ENCODE peak calls at places on chromosomes 6 and 20, in five cellular contexts. L is ovary, C is neural progenitor cell, A is right lobe of liver, O is psoas muscle. Y is an unnamed sample.
A peak's percentile ranks its signal among the peaks of the same experiment; 100 is the strongest.

GRCh38 chr6:133062702-133063319 is 178.3 kb upstream of the EYA4 start:
- DNase-seq in L (no peak), C (no peak), A (peak; percentile 82), O (no peak), Y (no peak)

GRCh38 chr6:38167598-38167997 is 348.1 kb downstream of the ZFAND3 start:
- DNase-seq in L (no peak), C (no peak), A (no peak), O (no peak), Y (no peak)

GRCh38 chr20:45685896-45686295 is 15.9 kb upstream of the WFDC11 start:
- DNase-seq in L (no peak), C (peak; percentile 44), A (no peak), O (no peak), Y (no peak)

GRCh38 chr6:30344868-30345671 is at the start of gene RPP21:
- DNase-seq in L (peak; percentile 83), C (peak; percentile 89), A (peak; percentile 91), O (peak; percentile 92), Y (peak; percentile 90)

GRCh38 chr6:35554811-35555210 is 42.1 kb upstream of the TULP1 start:
- DNase-seq in L (no peak), C (no peak), A (no peak), O (no peak), Y (no peak)

GRCh38 chr6:157574851-157575424 is 193.9 kb downstream of the ZDHHC14 start:
- DNase-seq in L (no peak), C (no peak), A (no peak), O (no peak), Y (no peak)

GRCh38 chr6:24504642-24505586 is 10.1 kb downstream of the ALDH5A1 start:
- DNase-seq in L (no peak), C (no peak), A (peak; percentile 89), O (no peak), Y (no peak)

GRCh38 chr20:24915892-24916291 is 33.2 kb upstream of the CST7 start:
- DNase-seq in L (no peak), C (no peak), A (no peak), O (no peak), Y (no peak)

GRCh38 chr20:52812231-52812847 is 159.8 kb upstream of the TSHZ2 start:
- DNase-seq in L (no peak), C (no peak), A (no peak), O (no peak), Y (peak; percentile 18)

GRCh38 chr6:144673807-144674206 is 388.7 kb downstream of the UTRN start:
- DNase-seq in L (no peak), C (no peak), A (no peak), O (no peak), Y (no peak)

GRCh38 chr20:60959971-60960370 is 292.1 kb upstream of the CDH4 start:
- DNase-seq in L (no peak), C (no peak), A (no peak), O (no peak), Y (no peak)

GRCh38 chr6:169955796-169956493 is 204.5 kb downstream of the ERMARD start:
- DNase-seq in L (no peak), C (no peak), A (peak; percentile 32), O (no peak), Y (no peak)

GRCh38 chr20:62178316-62179161 is 4.3 kb upstream of the MTG2 start:
- DNase-seq in L (no peak), C (no peak), A (peak; percentile 97), O (peak; percentile 42), Y (no peak)

GRCh38 chr6:134431306-134431919 is 113.5 kb upstream of the SGK1 start:
- DNase-seq in L (no peak), C (no peak), A (no peak), O (no peak), Y (no peak)

GRCh38 chr20:47821481-47822100 is 36.3 kb upstream of the SULF2 start:
- DNase-seq in L (no peak), C (no peak), A (no peak), O (no peak), Y (no peak)

GRCh38 chr6:36924778-36925396 is 29.7 kb upstream of the PI16 start:
- DNase-seq in L (no peak), C (no peak), A (no peak), O (no peak), Y (no peak)
- H3K4me1 ChIP-seq in L (peaks cover 16% of the 10 kb centered on the region), C (no peaks in the 10 kb centered on the region), A (no peaks in the 10 kb centered on the region), O (peaks cover 35% of the 10 kb centered on the region), Y (peaks cover 5% of the 10 kb centered on the region)

GRCh38 chr6:67593247-67593646 is 1041.8 kb upstream of the ADGRB3 start:
- DNase-seq in L (no peak), C (no peak), A (no peak), O (no peak), Y (no peak)
- H3K4me1 ChIP-seq in L (no peaks in the 10 kb centered on the region), C (no peaks in the 10 kb centered on the region), A (no peaks in the 10 kb centered on the region), O (no peaks in the 10 kb centered on the region), Y (no peaks in the 10 kb centered on the region)

GRCh38 chr20:49489688-49490087 is 7.2 kb upstream of the KCNB1 start:
- DNase-seq in L (no peak), C (no peak), A (no peak), O (no peak), Y (no peak)
- H3K4me1 ChIP-seq in L (no peaks in the 10 kb centered on the region), C (peaks cover under 1% of the 10 kb centered on the region), A (no peaks in the 10 kb centered on the region), O (no peaks in the 10 kb centered on the region), Y (no peaks in the 10 kb centered on the region)

GRCh38 chr20:4814696-4815252 is 93.1 kb downstream of the PRND start:
- DNase-seq in L (no peak), C (no peak), A (no peak), O (no peak), Y (no peak)

GRCh38 chr20:4812641-4813075 is 90.9 kb downstream of the PRND start:
- DNase-seq in L (no peak), C (no peak), A (no peak), O (no peak), Y (no peak)

GRCh38 chr20:4813839-4814695 is 92.4 kb downstream of the PRND start:
- DNase-seq in L (no peak), C (no peak), A (no peak), O (no peak), Y (no peak)

GRCh38 chr20:4812216-4812615 is 90.5 kb downstream of the PRND start:
- DNase-seq in L (no peak), C (no peak), A (no peak), O (no peak), Y (no peak)

GRCh38 chr20:4813076-4813838 is 91.5 kb downstream of the PRND start:
- DNase-seq in L (peak; percentile 30), C (no peak), A (no peak), O (no peak), Y (no peak)
- H3K4me1 ChIP-seq in L (peaks cover 8% of the 10 kb centered on the region), C (peaks cover 7% of the 10 kb centered on the region), A (no peaks in the 10 kb centered on the region), O (no peaks in the 10 kb centered on the region), Y (no peaks in the 10 kb centered on the region)

GRCh38 chr6:109893606-109894005 is 84.5 kb upstream of the GPR6 start:
- DNase-seq in L (no peak), C (no peak), A (no peak), O (no peak), Y (no peak)

GRCh38 chr6:109896333-109896732 is 81.8 kb upstream of the GPR6 start:
- DNase-seq in L (no peak), C (no peak), A (no peak), O (no peak), Y (peak; percentile 7)

GRCh38 chr6:109894181-109894580 is 83.9 kb upstream of the GPR6 start:
- DNase-seq in L (no peak), C (no peak), A (no peak), O (no peak), Y (no peak)

GRCh38 chr6:109891924-109892323 is 86.2 kb upstream of the GPR6 start:
- DNase-seq in L (no peak), C (no peak), A (no peak), O (no peak), Y (no peak)

DNA sequence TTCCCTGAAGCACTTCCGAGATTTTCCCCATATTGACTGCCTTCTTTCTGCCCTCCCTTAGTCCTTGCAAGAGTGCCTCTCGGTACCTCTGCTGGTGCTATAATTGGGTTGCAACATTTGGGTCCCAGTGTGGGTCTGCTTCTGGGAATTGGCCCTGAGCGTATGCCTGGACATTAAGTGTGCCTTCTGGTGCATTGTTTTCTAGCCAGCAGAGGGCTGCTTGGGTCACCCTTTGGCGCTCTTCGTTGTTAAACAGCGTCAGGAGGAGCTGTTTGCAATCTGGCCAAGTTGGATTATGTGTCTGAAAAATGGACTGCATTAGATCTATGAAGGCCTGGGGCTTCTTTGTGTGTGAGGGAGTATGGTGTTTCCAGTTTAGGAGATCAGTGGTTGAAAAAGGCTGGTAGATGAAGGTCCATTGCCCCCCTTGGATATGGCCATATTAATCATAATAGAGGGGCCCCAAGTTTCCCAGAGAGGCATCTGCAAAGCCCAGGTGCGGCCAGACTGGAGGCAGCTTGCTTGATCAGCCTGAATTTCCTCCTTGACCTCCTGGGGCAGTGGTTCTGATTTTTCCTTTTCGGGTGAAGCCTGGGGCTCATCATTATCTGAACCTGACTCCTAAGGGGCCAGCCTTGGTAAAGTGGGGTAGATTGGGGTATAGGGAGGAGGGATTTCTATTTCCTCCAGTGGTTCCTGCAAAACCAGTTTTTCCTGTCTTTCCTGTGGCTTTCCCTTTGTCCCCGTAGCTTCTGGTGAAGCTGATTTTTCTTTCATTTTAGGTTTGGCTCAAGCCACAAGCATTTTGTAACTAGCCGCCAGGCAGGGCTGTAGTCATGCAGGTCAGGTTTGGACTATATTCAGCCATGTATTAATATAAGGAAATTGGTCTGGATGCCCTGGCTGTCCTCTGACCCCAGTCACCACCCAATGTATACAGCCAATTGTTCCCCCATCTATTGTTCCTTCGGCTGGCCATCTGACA is 85.4 kb upstream of the GPR6 start:
- DNase-seq in L (no peak), C (no peak), A (no peak), O (no peak), Y (no peak)
- H3K4me1 ChIP-seq in L (no peaks in the 10 kb centered on the region), C (no peaks in the 10 kb centered on the region), A (no peaks in the 10 kb centered on the region), O (no peaks in the 10 kb centered on the region), Y (no peaks in the 10 kb centered on the region)

DNA sequence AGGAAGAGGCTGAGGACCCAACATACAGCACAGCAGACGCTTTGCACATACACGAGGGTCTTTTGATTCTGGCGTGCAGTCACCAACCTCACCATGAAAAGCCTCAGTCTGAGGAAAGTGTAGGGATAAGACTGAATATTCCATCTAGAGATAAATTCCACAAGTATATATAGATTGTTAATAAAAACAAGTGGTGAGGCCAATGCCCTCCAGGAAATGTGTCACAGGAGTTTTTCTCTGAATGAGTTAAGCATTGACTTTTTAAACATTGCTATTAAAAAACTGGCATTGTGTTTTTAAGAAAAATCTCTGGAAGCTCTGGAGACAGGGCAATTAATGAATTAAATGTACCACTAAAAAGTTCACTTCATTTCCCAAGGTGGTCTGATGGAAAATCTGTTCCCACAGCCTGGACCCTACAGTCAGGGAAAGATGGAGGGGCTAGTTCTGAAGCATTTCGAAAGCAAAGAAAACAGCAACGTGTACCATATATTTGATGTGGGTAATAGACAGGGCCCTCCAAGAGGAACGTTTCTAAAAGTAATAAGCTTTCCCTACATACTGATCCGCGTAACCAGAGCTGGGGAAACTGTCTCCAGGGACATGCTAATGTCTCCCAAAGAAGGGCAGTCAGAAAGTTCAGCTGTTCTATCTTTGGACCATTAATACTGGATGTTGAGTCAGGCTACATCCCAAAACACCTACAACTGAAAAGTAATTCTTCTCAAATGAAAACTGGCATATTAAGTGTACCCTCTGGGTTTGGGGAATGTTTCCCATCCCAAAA is 301.1 kb downstream of the FOXC1 start:
- DNase-seq in L (no peak), C (no peak), A (no peak), O (no peak), Y (no peak)
- H3K4me1 ChIP-seq in L (peaks cover 7% of the 10 kb centered on the region), C (peaks cover 22% of the 10 kb centered on the region), A (no peaks in the 10 kb centered on the region), O (no peaks in the 10 kb centered on the region), Y (peaks cover 18% of the 10 kb centered on the region)

DNA sequence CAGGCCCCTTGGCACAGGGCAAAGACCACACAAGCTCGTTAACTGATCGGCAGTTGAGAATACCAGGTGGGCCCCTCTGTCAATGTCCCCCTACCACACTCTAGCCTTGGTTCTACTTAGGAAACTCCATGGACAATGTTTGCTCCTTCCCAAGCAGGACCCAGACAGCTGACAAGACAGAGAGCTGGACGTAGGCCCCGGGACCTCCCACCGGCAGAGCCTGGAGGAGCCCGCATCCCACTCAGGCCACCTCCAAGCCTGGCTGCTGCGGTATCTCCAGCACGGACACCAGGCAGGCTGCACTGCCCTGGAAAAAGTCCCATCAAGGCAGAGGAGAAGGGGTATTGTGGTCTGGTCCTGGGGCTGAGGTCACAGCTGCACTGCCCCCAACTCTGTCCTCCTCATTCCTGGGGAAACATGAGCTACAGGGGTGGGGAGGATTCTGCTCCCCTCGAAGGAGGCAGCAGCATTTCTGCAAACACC is 6.2 kb upstream of the GRM4 start:
- DNase-seq in L (no peak), C (no peak), A (no peak), O (no peak), Y (no peak)
- H3K4me1 ChIP-seq in L (peaks cover 3% of the 10 kb centered on the region), C (peaks cover 13% of the 10 kb centered on the region), A (no peaks in the 10 kb centered on the region), O (peaks cover 3% of the 10 kb centered on the region), Y (peaks cover 6% of the 10 kb centered on the region)